ENCODE peak calls at places on chromosomes 5 and 9, in five cellular contexts. J, V, E, A and Y are unnamed samples.

GRCh38 chr9:24844217-24844616 is 298.5 kb upstream of the IZUMO3 start:
- DNase-seq in A (no peak), V (no peak), J (no peak), E (no peak), Y (no peak)

GRCh38 chr5:4551034-4551433 is 589.1 kb upstream of the ADAMTS16 start:
- DNase-seq in E (no peak), V (no peak), A (no peak), J (no peak), Y (no peak)

GRCh38 chr5:33313150-33313549 is 127.6 kb upstream of the TARS1 start:
- DNase-seq in E (peak; percentile 74), A (no peak), J (no peak), V (no peak), Y (no peak)

GRCh38 chr5:53032188-53032587 is 43.0 kb downstream of the ITGA2 start:
- DNase-seq in V (no peak), E (no peak), J (no peak), A (no peak), Y (no peak)

GRCh38 chr5:77852514-77853352 is 76.6 kb upstream of the TBCA start:
- DNase-seq in J (no peak), V (peak; percentile 74), E (no peak), A (peak; percentile 4), Y (no peak)

GRCh38 chr5:180548563-180548962 is 42.7 kb downstream of the SCGB3A1 start:
- DNase-seq in J (no peak), V (no peak), A (no peak), E (no peak), Y (no peak)

GRCh38 chr9:114259800-114260523 is 62.9 kb upstream of the ORM1 start:
- DNase-seq in J (no peak), V (no peak), E (no peak), A (no peak), Y (no peak)

GRCh38 chr5:126912607-126913006 is 117.8 kb downstream of the MARCHF3 start:
- DNase-seq in A (no peak), J (no peak), E (peak; percentile 66), V (no peak), Y (no peak)

GRCh38 chr5:172407861-172408260 is 46.5 kb downstream of the SH3PXD2B start:
- DNase-seq in A (no peak), V (no peak), J (no peak), E (no peak), Y (peak; percentile 81)

GRCh38 chr5:28077291-28078240 is 1039.2 kb upstream of the CDH9 start:
- DNase-seq in V (no peak), E (no peak), A (no peak), J (no peak), Y (no peak)

GRCh38 chr5:39518516-39518915 is 93.7 kb upstream of the DAB2 start:
- DNase-seq in V (no peak), J (no peak), A (no peak), E (peak; percentile 88), Y (no peak)

GRCh38 chr5:1660511-1660910 is 136.8 kb upstream of the LPCAT1 start:
- DNase-seq in E (no peak), V (no peak), A (no peak), J (no peak), Y (no peak)

GRCh38 chr5:159416438-159416837 is 86.2 kb upstream of the IL12B start:
- DNase-seq in E (no peak), J (no peak), V (no peak), A (no peak), Y (no peak)

GRCh38 chr5:15844871-15845270 is 334.7 kb downstream of the MARCHF11 start:
- DNase-seq in V (no peak), J (no peak), E (no peak), A (no peak), Y (no peak)

GRCh38 chr9:19208653-19209052 is 21.8 kb upstream of the DENND4C start:
- DNase-seq in V (no peak), J (no peak), A (no peak), E (no peak), Y (no peak)

GRCh38 chr9:19940808-19941207 is 152.0 kb upstream of the SLC24A2 start:
- DNase-seq in A (no peak), V (no peak), J (no peak), E (no peak), Y (no peak)

GRCh38 chr5:171577940-171578856 is 158.8 kb downstream of the FGF18 start:
- DNase-seq in A (no peak), J (no peak), V (no peak), E (no peak), Y (no peak)

GRCh38 chr5:119361723-119362122 is 5.9 kb downstream of the TNFAIP8 start:
- DNase-seq in V (no peak), E (no peak), J (no peak), A (no peak), Y (no peak)

GRCh38 chr5:36660397-36661049 is 54.1 kb downstream of the SLC1A3 start:
- DNase-seq in J (no peak), A (no peak), E (no peak), V (peak; percentile 32), Y (peak; percentile 67)

GRCh38 chr5:179986328-179986727 is 78.6 kb upstream of the TBC1D9B start:
- DNase-seq in A (no peak), E (no peak), J (no peak), V (peak; percentile 32), Y (no peak)

GRCh38 chr9:37034320-37034937 is 361 bp upstream of the PAX5 start:
- DNase-seq in E (no peak), J (no peak), A (no peak), V (no peak), Y (no peak)